ENCODE peak calls at places on chromosome 13, in seven cellular contexts. M is left cardiac atrium; P is ascending aorta; D is stimulated activated CD8-positive, alpha-beta memory T cell treated with anti-CD3 and anti-CD28 coated beads, Interleukin-12 subunit alpha, Interleukin-12 subunit beta, amount 100 ng/mL, for 4 hours; O is activated CD8-positive, alpha-beta memory T cell treated with anti-CD3 and anti-CD28 coated beads, Interleukin-2, amount 50 U/mL, for 48 hours; Y is NCI-H2081; H is iPS-NIHi11. Z is an unnamed sample.

GRCh38 chr13:43785166-43785680 is 1.5 kb downstream of the ENOX1 start:
- DNase-seq in M (no peak), P (no peak), D (no peak), O (no peak), Y (no peak), H (no peak), Z (no peak)

GRCh38 chr13:79749985-79750551 is 269.1 kb downstream of the NDFIP2 start:
- DNase-seq in M (peak), P (peak), D (no peak), O (no peak), Y (no peak), H (peak), Z (no peak)

GRCh38 chr13:66922444-66922843 is 307.7 kb downstream of the PCDH9 start:
- DNase-seq in M (no peak), P (no peak), D (no peak), O (no peak), Y (no peak), H (no peak), Z (no peak)

GRCh38 chr13:24502567-24503375 is 9.8 kb downstream of the PARP4 start:
- DNase-seq in M (peak), P (no peak), D (no peak), O (no peak), Y (no peak), H (peak), Z (no peak)

GRCh38 chr13:61685683-61686013 is 270.0 kb upstream of the PCDH20 start:
- DNase-seq in M (no peak), P (no peak), D (no peak), O (no peak), Y (no peak), H (peak), Z (no peak)

GRCh38 chr13:100106005-100106404 is 17.1 kb downstream of the PCCA start:
- DNase-seq in M (no peak), P (no peak), D (no peak), O (no peak), Y (no peak), H (no peak), Z (no peak)

GRCh38 chr13:45473627-45474026 is 8.9 kb downstream of the COG3 start:
- DNase-seq in M (no peak), P (no peak), D (no peak), O (no peak), Y (no peak), H (peak), Z (no peak)

GRCh38 chr13:44273991-44274810 is 99.4 kb upstream of the SERP2 start:
- DNase-seq in M (no peak), P (peak), D (no peak), O (no peak), Y (no peak), H (no peak), Z (no peak)

GRCh38 chr13:33230178-33230881 is 55.2 kb downstream of the STARD13 start:
- DNase-seq in M (no peak), P (no peak), D (no peak), O (no peak), Y (no peak), H (no peak), Z (no peak)

GRCh38 chr13:33119022-33119735 is 103.0 kb downstream of the KL start:
- DNase-seq in M (no peak), P (no peak), D (no peak), O (no peak), Y (no peak), H (no peak), Z (no peak)

GRCh38 chr13:76812971-76813691 is 73.1 kb downstream of the KCTD12 start:
- DNase-seq in M (peak), P (peak), D (no peak), O (no peak), Y (no peak), H (no peak), Z (no peak)

GRCh38 chr13:20272571-20273171 is 40.6 kb upstream of the GJB6 start:
- DNase-seq in M (no peak), P (no peak), D (no peak), O (no peak), Y (no peak), H (no peak), Z (no peak)

GRCh38 chr13:44433863-44434262 is 60.2 kb downstream of the SERP2 start:
- DNase-seq in M (no peak), P (no peak), D (no peak), O (no peak), Y (no peak), H (no peak), Z (no peak)

GRCh38 chr13:75788494-75788991 is 152.4 kb downstream of the LMO7 start:
- DNase-seq in M (peak), P (no peak), D (no peak), O (no peak), Y (no peak), H (no peak), Z (no peak)

GRCh38 chr13:46181799-46182490 is at the start of gene LCP1:
- DNase-seq in M (no peak), P (peak), D (peak), O (peak), Y (no peak), H (peak), Z (peak)

GRCh38 chr13:23460309-23460708 is 26.8 kb upstream of the SACS start:
- DNase-seq in M (no peak), P (no peak), D (no peak), O (no peak), Y (no peak), H (no peak), Z (no peak)

GRCh38 chr13:106565127-106565775 is 2.7 kb downstream of the ARGLU1 start:
- DNase-seq in M (no peak), P (no peak), D (no peak), O (no peak), Y (no peak), H (no peak), Z (no peak)

GRCh38 chr13:99231726-99232125 is 26.5 kb downstream of the GPR18 start:
- DNase-seq in M (no peak), P (no peak), D (no peak), O (no peak), Y (no peak), H (no peak), Z (no peak)

GRCh38 chr13:93771782-93772181 is 545.2 kb downstream of the GPC6 start:
- DNase-seq in M (no peak), P (no peak), D (no peak), O (no peak), Y (no peak), H (no peak), Z (no peak)

GRCh38 chr13:34107814-34108213 is 289.9 kb downstream of the RFC3 start:
- DNase-seq in M (no peak), P (no peak), D (no peak), O (no peak), Y (no peak), H (no peak), Z (no peak)

GRCh38 chr13:111022886-111023285 is 92.2 kb upstream of the ARHGEF7 start:
- DNase-seq in M (no peak), P (no peak), D (no peak), O (no peak), Y (no peak), H (no peak), Z (no peak)

GRCh38 chr13:107271226-107271625 is 703.3 kb upstream of the ARGLU1 start:
- DNase-seq in M (no peak), P (no peak), D (no peak), O (no peak), Y (peak), H (peak), Z (no peak)

GRCh38 chr13:89465366-89465765 is 1794.2 kb downstream of the SLITRK5 start:
- DNase-seq in M (no peak), P (no peak), D (no peak), O (no peak), Y (no peak), H (no peak), Z (no peak)

GRCh38 chr13:67238277-67238859 is 8.2 kb upstream of the PCDH9 start:
- DNase-seq in M (no peak), P (no peak), D (no peak), O (no peak), Y (no peak), H (no peak), Z (no peak)

GRCh38 chr13:96632536-96633320 is 361.5 kb downstream of the OXGR1 start:
- DNase-seq in M (no peak), P (no peak), D (no peak), O (no peak), Y (peak), H (no peak), Z (no peak)

GRCh38 chr13:53216767-53217166 is 188.2 kb downstream of the OLFM4 start:
- DNase-seq in M (no peak), P (no peak), D (no peak), O (no peak), Y (no peak), H (no peak), Z (no peak)

GRCh38 chr13:105773887-105774538 is 761.4 kb downstream of the EFNB2 start:
- DNase-seq in M (no peak), P (no peak), D (no peak), O (no peak), Y (no peak), H (no peak), Z (no peak)

GRCh38 chr13:93775507-93776108 is 549.0 kb downstream of the GPC6 start:
- DNase-seq in M (no peak), P (no peak), D (no peak), O (no peak), Y (no peak), H (no peak), Z (no peak)

GRCh38 chr13:59746291-59746962 is 417.3 kb downstream of the DIAPH3 start:
- DNase-seq in M (no peak), P (no peak), D (no peak), O (no peak), Y (no peak), H (no peak), Z (no peak)

GRCh38 chr13:73177017-73177416 is 118.2 kb downstream of the KLF5 start:
- DNase-seq in M (no peak), P (no peak), D (no peak), O (no peak), Y (no peak), H (no peak), Z (no peak)

Z was measured in activated CD4-positive, CD25-positive, alpha-beta regulatory T cell.